ENCODE peak calls at places on chromosomes 2 and 18, in five cellular contexts. R is HCT116, N is K562, C is GM12878, A is H1. Q is an unnamed sample.

GRCh38 chr18:54388203-54389142 is 30.8 kb downstream of the C18orf54 start:
- DNase-seq in A (peak; percentile 70), C (peak; percentile 40), N (peak; percentile 61), R (peak; percentile 66), Q (peak; percentile 66)

GRCh38 chr18:22314406-22314805 is 103.3 kb downstream of the CTAGE1 start:
- DNase-seq in C (no peak), N (no peak), A (no peak), R (no peak), Q (no peak)

GRCh38 chr2:54107903-54108615 is 7.4 kb upstream of the ACYP2 start:
- DNase-seq in R (no peak), C (no peak), A (no peak), N (no peak), Q (no peak)

GRCh38 chr18:31587538-31587937 is 4.1 kb upstream of the TTR start:
- DNase-seq in N (no peak), C (no peak), A (no peak), R (no peak), Q (no peak)

GRCh38 chr2:185628985-185629384 is 109.6 kb upstream of the FSIP2 start:
- DNase-seq in N (no peak), R (peak; percentile 29), A (peak; percentile 54), C (no peak), Q (peak; percentile 27)

GRCh38 chr2:76867854-76868253 is 654.3 kb downstream of the LRRTM4 start:
- DNase-seq in A (no peak), C (no peak), R (no peak), N (no peak), Q (no peak)

GRCh38 chr2:217113496-217113895 is 253.6 kb upstream of the TNP1 start:
- DNase-seq in R (no peak), C (no peak), N (no peak), A (no peak), Q (no peak)

GRCh38 chr2:231393149-231394131 is 2.1 kb upstream of the B3GNT7 start:
- DNase-seq in A (no peak), R (no peak), C (peak; percentile 67), N (peak; percentile 28), Q (no peak)

GRCh38 chr2:174778479-174778962 is 14.2 kb upstream of the CHRNA1 start:
- DNase-seq in R (no peak), C (peak; percentile 50), N (no peak), A (no peak), Q (no peak)

GRCh38 chr2:21694079-21694478 is 570.3 kb downstream of the TDRD15 start:
- DNase-seq in A (no peak), N (no peak), C (no peak), R (no peak), Q (no peak)

GRCh38 chr18:55501594-55502345 is 86.2 kb downstream of the TCF4 start:
- DNase-seq in A (no peak), C (no peak), N (no peak), R (no peak), Q (no peak)

GRCh38 chr2:85411405-85411748 is 1.2 kb upstream of the CAPG start:
- DNase-seq in A (no peak), N (no peak), C (no peak), R (no peak), Q (no peak)

GRCh38 chr2:1816414-1816911 is 72.1 kb upstream of the PXDN start:
- DNase-seq in N (no peak), C (no peak), R (no peak), A (no peak), Q (no peak)
- TF ChIP-seq ZNF274 in N (no peak), C (no peak), R (no peak), A (no peak), Q (no peak)

GRCh38 chr18:79533146-79533545 is 137.4 kb downstream of the NFATC1 start:
- DNase-seq in N (no peak), A (no peak), R (no peak), C (no peak), Q (no peak)
- TF ChIP-seq YY1 in N (no peak), A (no peak), R (no peak), C (no peak), Q (no peak)

GRCh38 chr18:58670561-58671121 is 624 bp upstream of the MALT1 start:
- DNase-seq in C (no peak), N (no peak), A (no peak), R (peak; percentile 35), Q (no peak)
- H3K4me1 ChIP-seq in C (peaks cover 21% of the 10 kb centered on the region), N (peaks cover 4% of the 10 kb centered on the region), A (peaks cover 5% of the 10 kb centered on the region), R (peaks cover 72% of the 10 kb centered on the region), Q (no peaks in the 10 kb centered on the region)

GRCh38 chr2:51344886-51345285 is 313.0 kb upstream of the NRXN1 start:
- DNase-seq in R (no peak), A (no peak), C (no peak), N (no peak), Q (no peak)

GRCh38 chr2:51350100-51350499 is 318.2 kb upstream of the NRXN1 start:
- DNase-seq in R (no peak), A (no peak), C (no peak), N (no peak), Q (no peak)
- TF ChIP-seq ZNF274 in R (no peak), A (no peak), C (no peak), N (no peak), Q (no peak)

GRCh38 chr2:207110730-207111129 is 55.0 kb downstream of the KLF7 start:
- DNase-seq in C (no peak), R (no peak), N (no peak), A (no peak), Q (no peak)
- TF ChIP-seq YY1 in C (no peak), R (no peak), N (no peak), A (no peak), Q (no peak)

GRCh38 chr2:105784577-105784976 is 39.9 kb downstream of the NCK2 start:
- DNase-seq in A (no peak), C (no peak), N (no peak), R (no peak), Q (no peak)

GRCh38 chr2:105787376-105788318 is 42.9 kb downstream of the NCK2 start:
- DNase-seq in C (no peak), A (no peak), N (peak; percentile 42), R (no peak), Q (no peak)

GRCh38 chr2:105788670-105789290 is 44.1 kb downstream of the NCK2 start:
- DNase-seq in N (no peak), C (no peak), A (no peak), R (no peak), Q (no peak)

GRCh38 chr2:105785095-105785847 is 40.6 kb downstream of the NCK2 start:
- DNase-seq in C (no peak), R (no peak), A (no peak), N (no peak), Q (no peak)

GRCh38 chr2:105786231-105787230 is 41.8 kb downstream of the NCK2 start:
- DNase-seq in N (peak; percentile 23), R (no peak), C (no peak), A (no peak), Q (no peak)
- H3K4me1 ChIP-seq in N (peaks cover 28% of the 10 kb centered on the region), R (peaks cover 18% of the 10 kb centered on the region), C (peaks cover 35% of the 10 kb centered on the region), A (no peaks in the 10 kb centered on the region), Q (no peaks in the 10 kb centered on the region)

GRCh38 chr2:45611020-45611737 is at the start of gene SRBD1:
- DNase-seq in N (peak; percentile 90), A (peak; percentile 86), R (peak; percentile 91), C (peak; percentile 73), Q (peak; percentile 92)

GRCh38 chr2:45612741-45613140 is 1.7 kb upstream of the SRBD1 start:
- DNase-seq in N (no peak), C (no peak), A (no peak), R (no peak), Q (no peak)

GRCh38 chr2:45612265-45612664 is 1.2 kb upstream of the SRBD1 start:
- DNase-seq in N (no peak), R (no peak), C (no peak), A (no peak), Q (no peak)

GRCh38 chr2:45607701-45608100 is 3.4 kb downstream of the SRBD1 start:
- DNase-seq in C (no peak), N (peak; percentile 56), R (peak; percentile 26), A (peak; percentile 13), Q (peak; percentile 23)

GRCh38 chr2:45610281-45611019 is 617 bp downstream of the SRBD1 start:
- DNase-seq in C (peak; percentile 28), R (peak; percentile 48), N (peak; percentile 52), A (peak; percentile 29), Q (peak; percentile 65)
- TF ChIP-seq ZNF274 in C (no peak), R (no peak), N (no peak), A (no peak), Q (no peak)

GRCh38 chr2:240972636-240973521 is 25.5 kb upstream of the SNED1 start:
- DNase-seq in A (no peak), N (no peak), C (no peak), R (no peak), Q (no peak)
- TF ChIP-seq YY1 in A (no peak), N (no peak), C (no peak), R (no peak), Q (no peak)

Q was measured in NT2/D1.